ENCODE peak calls at places on chromosomes 1 and 21, in six cellular contexts. R, L, D, E, N and A are unnamed samples. For H3K36me3, H3K27me3 and H3K4me1, the result is how much of the 10 kb centered on the place peaks cover.

GRCh38 chr1:181768216-181768929 is 285.1 kb downstream of the CACNA1E start:
- DNase-seq in R (no peak), L (no peak), D (no peak), E (no peak), N (no peak), A (no peak)

GRCh38 chr1:17201201-17202021 is 3.5 kb upstream of the PADI1 start:
- DNase-seq in R (no peak), L (peak), D (no peak), E (no peak), N (peak), A (no peak)

GRCh38 chr21:33299181-33299752 is 25.5 kb upstream of the IFNAR1 start:
- DNase-seq in R (no peak), L (peak), D (no peak), E (no peak), N (no peak), A (peak)

GRCh38 chr1:58909162-58909560 is 125.3 kb upstream of the JUN start:
- DNase-seq in R (no peak), L (no peak), D (peak), E (no peak), N (no peak), A (no peak)

GRCh38 chr1:27525296-27526271 is 35.6 kb upstream of the WASF2 start:
- DNase-seq in R (peak), L (peak), D (peak), E (no peak), N (peak), A (peak)

GRCh38 chr1:10601342-10602060 is 126.8 kb downstream of the PEX14 start:
- DNase-seq in R (no peak), L (no peak), D (no peak), E (no peak), N (no peak), A (no peak)

GRCh38 chr1:227612658-227613057 is 49.3 kb downstream of the ZNF678 start:
- DNase-seq in R (no peak), L (no peak), D (no peak), E (no peak), N (no peak), A (no peak)

GRCh38 chr1:67052741-67053534 is 1.0 kb downstream of the SLC35D1 start:
- DNase-seq in R (peak), L (no peak), D (peak), E (no peak), N (peak), A (peak)

GRCh38 chr1:76040327-76040868 is 34.1 kb upstream of the ST6GALNAC3 start:
- DNase-seq in R (no peak), L (no peak), D (no peak), E (no peak), N (no peak), A (no peak)

GRCh38 chr1:235952950-235953615 is 86.4 kb upstream of the LYST start:
- DNase-seq in R (no peak), L (no peak), D (no peak), E (no peak), N (no peak), A (no peak)

GRCh38 chr1:53957231-53957818 is 11.2 kb downstream of the LRRC42 start:
- DNase-seq in R (no peak), L (no peak), D (no peak), E (no peak), N (no peak), A (no peak)
- H3K36me3 ChIP-seq in R (half or more), L (half or more), D (under half), E (under half), N (half or more), A (under half)

GRCh38 chr1:150992626-150993025 is 10.5 kb downstream of the ANXA9 start:
- DNase-seq in R (no peak), L (no peak), D (no peak), E (no peak), N (no peak), A (no peak)

GRCh38 chr1:150981805-150982712 is at the start of gene ANXA9:
- DNase-seq in R (no peak), L (no peak), D (no peak), E (no peak), N (no peak), A (no peak)

GRCh38 chr1:150987928-150988327 is 5.8 kb downstream of the ANXA9 start:
- DNase-seq in R (no peak), L (no peak), D (no peak), E (no peak), N (no peak), A (no peak)
- H3K27me3 ChIP-seq in R (under half), L (under half), D (under half), E (under half), N (under half), A (under half)

DNA sequence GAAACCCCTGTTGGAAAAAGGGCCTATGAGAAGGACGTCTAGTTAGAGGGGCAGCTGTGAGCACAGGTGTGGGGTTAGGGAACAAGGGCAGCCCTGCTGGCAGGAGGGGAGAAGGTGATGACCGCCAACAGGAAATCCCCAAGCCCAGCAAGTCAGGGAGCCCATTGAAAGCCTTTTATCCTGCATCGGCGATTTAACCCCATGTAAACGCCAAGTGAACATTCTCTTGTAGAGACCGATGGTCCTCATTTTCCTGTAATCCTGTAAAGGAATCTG is 1.1 kb upstream of the BSND start:
- DNase-seq in R (no peak), L (no peak), D (no peak), E (no peak), N (no peak), A (no peak)
- H3K4me1 ChIP-seq in R (under half), L (under half), D (under half), E (under half), N (under half), A (under half)

GRCh38 chr1:63674238-63674864 is 81.1 kb downstream of the PGM1 start:
- DNase-seq in R (peak), L (peak), D (peak), E (no peak), N (peak), A (no peak)
- H3K36me3 ChIP-seq in R (under half), L (under half), D (under half), E (under half), N (under half), A (under half)

DNA sequence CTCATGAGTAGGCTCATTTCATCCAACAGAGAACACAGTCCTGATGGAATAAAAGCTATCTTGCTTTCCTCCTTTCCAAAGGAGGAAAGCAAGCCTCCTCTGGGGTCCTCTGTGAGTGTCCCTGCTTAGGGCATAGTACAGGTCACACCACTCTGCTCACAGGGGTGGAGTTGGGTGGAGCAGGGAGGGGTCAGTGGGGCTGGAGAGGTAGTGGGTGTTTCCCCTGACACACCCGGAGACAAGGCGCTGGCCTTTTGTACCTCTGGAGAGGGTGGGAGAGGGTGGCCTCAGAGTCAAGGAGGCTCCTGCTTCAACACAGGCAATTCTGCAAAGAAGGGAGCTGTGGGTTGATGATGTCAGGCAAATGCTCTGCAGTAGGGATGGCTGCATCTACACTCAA is 58.5 kb upstream of the PLXNA2 start:
- DNase-seq in R (no peak), L (no peak), D (no peak), E (no peak), N (no peak), A (no peak)
- H3K27me3 ChIP-seq in R (under half), L (under half), D (under half), E (under half), N (under half), A (under half)

DNA sequence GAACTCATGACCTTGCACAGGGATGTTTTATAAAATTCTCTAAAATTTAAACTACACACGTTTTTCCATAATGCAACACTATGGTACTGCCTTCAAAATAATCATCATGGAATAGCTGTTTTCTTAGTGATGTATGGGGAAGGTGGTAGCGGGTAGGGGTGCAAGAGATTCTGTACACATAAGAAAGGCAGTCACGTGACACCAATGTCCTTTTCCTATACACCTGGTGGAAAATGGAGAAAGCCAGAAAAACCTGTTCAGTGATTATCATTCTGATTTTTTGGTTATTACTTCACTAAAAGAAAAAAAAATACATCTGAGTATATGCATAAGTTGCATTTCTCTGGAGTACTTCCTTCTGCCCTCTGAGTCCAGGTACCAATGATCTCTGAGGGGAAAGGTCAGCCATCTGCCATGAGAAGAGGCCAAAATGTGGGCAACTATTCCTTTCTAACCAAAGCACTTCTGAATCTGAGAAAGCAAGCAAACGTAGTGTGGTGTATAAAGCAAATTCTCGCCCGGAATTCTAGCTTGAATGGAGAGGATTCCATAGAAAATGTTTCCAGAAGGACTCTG is 137.4 kb downstream of the RERE start:
- DNase-seq in R (no peak), L (no peak), D (no peak), E (no peak), N (no peak), A (no peak)
- H3K4me1 ChIP-seq in R (under half), L (under half), D (half or more), E (under half), N (under half), A (under half)

DNA sequence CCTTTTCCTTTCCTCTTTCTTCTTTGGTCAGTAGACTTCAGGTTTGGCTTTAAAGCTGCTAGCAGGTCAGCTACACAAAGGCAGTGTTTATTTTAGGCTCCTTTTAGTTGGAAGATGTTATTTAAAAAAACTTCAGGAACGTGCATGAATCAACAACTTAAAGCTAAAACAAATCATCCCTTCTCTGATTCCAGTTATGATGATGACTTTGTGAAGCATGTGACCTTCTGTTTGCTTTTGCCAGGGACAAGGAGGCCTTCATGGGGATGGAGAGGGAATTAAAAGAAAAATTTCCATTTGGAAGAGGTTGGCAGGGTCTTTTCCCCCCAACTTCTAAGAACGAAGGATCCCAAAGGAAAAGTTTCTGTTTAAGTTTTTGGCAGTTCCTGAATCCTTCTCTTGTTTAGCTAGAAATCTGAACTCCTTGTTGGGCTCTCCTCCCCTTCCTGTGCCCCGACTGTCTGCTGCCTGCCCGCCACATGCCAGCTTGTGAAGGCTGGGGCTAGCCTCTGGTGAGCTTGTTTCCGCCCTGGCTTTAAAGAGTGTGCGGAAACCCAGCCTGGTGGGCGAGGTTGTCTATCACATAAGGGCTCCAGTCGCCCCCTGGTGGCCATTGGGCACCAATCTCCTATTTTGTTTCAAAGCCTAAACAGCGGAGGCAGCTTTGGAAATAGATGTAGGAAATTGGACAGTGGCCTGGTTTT is 9.5 kb downstream of the ATP8B2 start:
- DNase-seq in R (peak), L (peak), D (peak), E (peak), N (peak), A (peak)
- H3K36me3 ChIP-seq in R (half or more), L (half or more), D (under half), E (under half), N (under half), A (under half)

GRCh38 chr21:41091561-41091960 is 76.4 kb upstream of the BACE2 start:
- DNase-seq in R (no peak), L (no peak), D (no peak), E (no peak), N (no peak), A (no peak)

GRCh38 chr21:41090981-41091380 is 77.0 kb upstream of the BACE2 start:
- DNase-seq in R (no peak), L (no peak), D (peak), E (no peak), N (no peak), A (no peak)

GRCh38 chr21:41086551-41086950 is 81.4 kb upstream of the BACE2 start:
- DNase-seq in R (no peak), L (no peak), D (no peak), E (no peak), N (no peak), A (no peak)
- H3K27me3 ChIP-seq in R (under half), L (under half), D (under half), E (under half), N (under half), A (under half)

GRCh38 chr1:12613180-12613579 is 4.8 kb downstream of the DHRS3 start:
- DNase-seq in R (no peak), L (no peak), D (no peak), E (no peak), N (peak), A (no peak)
- H3K4me1 ChIP-seq in R (under half), L (under half), D (under half), E (under half), N (under half), A (under half)

GRCh38 chr1:43443197-43443946 is 10.4 kb downstream of the HYI start:
- DNase-seq in R (no peak), L (no peak), D (no peak), E (no peak), N (peak), A (no peak)
- H3K36me3 ChIP-seq in R (half or more), L (half or more), D (under half), E (half or more), N (half or more), A (half or more)